ENCODE peak calls at places on chromosomes 5 and 9, in ten cellular contexts. E is uterus, S is psoas muscle, J is cardiac muscle cell, R is mammary epithelial cell, P is transverse colon, K is colonic mucosa, X is osteoblast, T is sigmoid colon, N is endodermal cell. D is an unnamed sample.

GRCh38 chr5:168114444-168115017 is 176.9 kb upstream of the WWC1 start:
- DNase-seq in E (no peak), S (no peak), J (peak; percentile 63), R (peak; percentile 37), P (peak; percentile 82), K (peak; percentile 83), X (peak; percentile 91), T (no peak), N (peak; percentile 94), D (peak; percentile 48)

GRCh38 chr5:35115920-35116319 is 68.2 kb upstream of the AGXT2 start:
- DNase-seq in E (no peak), S (no peak), J (no peak), R (no peak), P (no peak), K (no peak), X (no peak), T (no peak), N (no peak), D (no peak)

GRCh38 chr9:98097836-98098235 is 21.2 kb downstream of the TRIM14 start:
- DNase-seq in E (no peak), S (no peak), J (no peak), R (peak; percentile 63), P (peak; percentile 6), K (no peak), X (no peak), T (no peak), N (peak; percentile 26), D (no peak)

GRCh38 chr5:71475788-71476384 is 20.4 kb downstream of the BDP1 start:
- DNase-seq in E (no peak), S (no peak), J (peak; percentile 41), R (peak; percentile 30), P (no peak), K (no peak), X (peak; percentile 60), T (no peak), N (no peak), D (no peak)

GRCh38 chr5:109038209-109038840 is 290.6 kb downstream of the FER start:
- DNase-seq in E (no peak), S (no peak), J (peak; percentile 34), R (peak; percentile 34), P (no peak), K (no peak), X (no peak), T (no peak), N (no peak), D (no peak)

GRCh38 chr5:10977011-10977410 is 216.0 kb upstream of the DAP start:
- DNase-seq in E (no peak), S (no peak), J (no peak), R (no peak), P (no peak), K (no peak), X (no peak), T (no peak), N (no peak), D (no peak)

GRCh38 chr5:126422994-126423788 is at the start of gene GRAMD2B:
- DNase-seq in E (peak; percentile 87), S (peak; percentile 85), J (peak; percentile 94), R (peak; percentile 97), P (peak; percentile 86), K (peak; percentile 92), X (peak; percentile 91), T (peak; percentile 94), N (peak; percentile 94), D (peak; percentile 90)

GRCh38 chr5:156460496-156460895 is 133.5 kb downstream of the SGCD start:
- DNase-seq in E (no peak), S (no peak), J (no peak), R (no peak), P (no peak), K (no peak), X (no peak), T (no peak), N (no peak), D (no peak)

GRCh38 chr5:39138892-39139291 is 64.7 kb upstream of the RICTOR start:
- DNase-seq in E (no peak), S (no peak), J (peak; percentile 51), R (peak; percentile 85), P (no peak), K (no peak), X (no peak), T (no peak), N (no peak), D (no peak)

GRCh38 chr5:144582046-144582445 is 411.4 kb downstream of the KCTD16 start:
- DNase-seq in E (no peak), S (no peak), J (no peak), R (peak; percentile 90), P (no peak), K (no peak), X (no peak), T (no peak), N (no peak), D (no peak)

GRCh38 chr5:72224946-72225427 is 95.1 kb downstream of the MRPS27 start:
- DNase-seq in E (no peak), S (no peak), J (peak; percentile 41), R (no peak), P (no peak), K (no peak), X (peak; percentile 79), T (no peak), N (no peak), D (no peak)

GRCh38 chr5:2902742-2903297 is 151.3 kb upstream of the IRX2 start:
- DNase-seq in E (no peak), S (no peak), J (no peak), R (no peak), P (no peak), K (no peak), X (no peak), T (no peak), N (peak; percentile 27), D (peak; percentile 19)

DNA sequence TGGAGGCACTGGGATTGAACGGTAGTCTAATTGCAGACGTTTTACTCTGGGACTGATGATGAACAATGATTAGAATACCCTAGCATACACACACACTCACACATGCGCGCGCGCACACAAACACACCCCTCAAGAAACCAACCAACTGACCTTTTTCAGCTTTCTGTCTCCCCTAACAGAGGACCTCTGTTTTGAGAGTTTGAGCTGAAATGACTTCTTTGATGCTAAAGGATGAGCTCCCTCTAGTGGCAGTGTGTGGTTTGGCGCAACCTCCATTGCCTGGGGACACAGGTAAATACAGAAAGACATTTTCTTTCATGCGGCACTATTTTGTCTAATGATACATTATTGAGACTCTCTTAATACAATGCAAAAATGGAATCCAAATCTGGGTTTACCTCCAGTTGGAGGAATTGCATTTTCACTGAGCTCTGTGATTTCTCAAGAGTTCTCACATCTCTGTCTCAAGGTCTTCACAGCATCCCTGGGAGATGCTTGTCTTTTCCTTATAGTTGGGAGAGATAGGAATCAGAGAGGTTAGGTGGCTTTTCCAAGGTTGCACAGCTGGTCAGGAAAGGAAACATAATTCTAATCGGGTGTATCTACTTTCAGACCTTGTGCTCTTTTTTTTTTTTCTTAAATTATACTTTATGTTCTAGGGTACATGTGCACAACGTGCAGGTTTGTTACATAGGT is 187.5 kb downstream of the TMEM38B start:
- DNase-seq in E (peak; percentile 17), S (peak; percentile 66), J (peak; percentile 70), R (peak; percentile 51), P (peak; percentile 61), K (peak; percentile 59), X (no peak), T (no peak), N (peak; percentile 93), D (peak; percentile 60)
- H3K27ac ChIP-seq in E (no peak overlapping the region), S (no peak overlapping the region), J (no peak overlapping the region), R (no peak overlapping the region), P (no peak overlapping the region), K (no peak overlapping the region), X (no peak overlapping the region), T (no peak overlapping the region), N (no peak overlapping the region), D (no peak overlapping the region)

DNA sequence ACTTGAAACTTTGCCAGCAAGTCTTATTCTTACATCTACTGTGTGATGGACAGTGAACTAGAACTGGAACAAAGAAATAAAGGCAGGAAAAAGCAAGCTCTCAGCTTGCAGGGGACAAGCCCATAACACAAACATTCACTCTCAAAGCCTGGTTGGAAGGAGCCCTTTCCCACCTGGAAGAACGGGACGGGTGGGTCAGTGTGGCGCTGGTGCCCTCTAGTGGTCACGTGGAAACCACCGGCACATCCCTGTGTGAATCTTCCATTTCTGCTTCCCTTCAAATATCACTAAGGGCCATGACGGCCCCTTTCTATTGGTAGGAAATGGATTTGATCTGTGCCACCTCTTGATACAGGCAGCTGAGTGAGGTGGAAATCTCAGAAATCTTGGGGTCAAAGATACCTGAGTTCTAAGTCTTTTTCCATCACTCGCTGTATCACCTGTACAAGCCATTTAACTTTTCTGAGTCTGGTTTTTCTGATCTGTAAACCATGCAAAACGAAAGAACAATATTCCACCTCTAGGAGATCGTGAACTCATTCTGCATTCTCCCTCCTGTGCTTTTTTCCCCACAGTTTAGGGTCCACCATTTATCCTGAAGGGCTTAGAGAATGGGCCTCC is 211.6 kb downstream of the MSX2 start:
- DNase-seq in E (peak; percentile 36), S (peak; percentile 74), J (peak; percentile 72), R (peak; percentile 12), P (peak; percentile 35), K (peak; percentile 37), X (peak; percentile 70), T (peak; percentile 72), N (peak; percentile 93), D (peak; percentile 55)
- TF ChIP-seq CTCF in E (peak; percentile 69), S (peak; percentile 84), J (peak; percentile 95), R (peak; percentile 93), P (peak; percentile 70), K (peak; percentile 66), X (peak; percentile 91), T (peak; percentile 49), N (peak; percentile 95), D (peak; percentile 44)

DNA sequence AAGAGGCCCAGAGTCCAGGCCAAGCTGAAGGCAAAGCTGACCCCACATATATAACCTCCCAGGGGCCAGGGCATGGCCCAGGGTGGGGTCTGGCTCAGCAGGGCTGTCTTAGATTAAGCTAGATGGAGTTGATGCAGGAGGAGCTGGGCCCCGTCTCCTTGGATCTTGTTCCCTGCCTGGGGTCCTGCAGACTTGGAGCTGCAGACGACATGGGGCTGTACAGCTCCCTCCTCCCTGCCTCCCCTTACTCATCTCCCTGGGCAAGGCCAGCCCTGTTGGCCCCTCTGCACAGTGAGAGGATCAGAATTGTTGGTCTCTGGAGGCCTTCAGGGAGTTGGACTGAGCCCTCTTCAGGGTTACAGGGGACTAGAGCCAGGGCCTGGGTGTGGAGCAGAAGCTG is 134.9 kb downstream of the RGS3 start:
- DNase-seq in E (no peak), S (peak; percentile 30), J (no peak), R (no peak), P (no peak), K (no peak), X (peak; percentile 89), T (no peak), N (no peak), D (no peak)
- H3K36me3 ChIP-seq in E (no peaks in the 10 kb centered on the region), S (peaks cover 26% of the 10 kb centered on the region), J (peaks cover 24% of the 10 kb centered on the region), R (peaks cover 2% of the 10 kb centered on the region), P (no peaks in the 10 kb centered on the region), K (peaks cover 16% of the 10 kb centered on the region), X (peaks cover 27% of the 10 kb centered on the region), T (peaks cover 12% of the 10 kb centered on the region), N (peaks cover 15% of the 10 kb centered on the region), D (peaks cover 36% of the 10 kb centered on the region)

GRCh38 chr9:35758475-35759050 is 4.5 kb upstream of the MSMP start:
- DNase-seq in E (no peak), S (no peak), J (peak; percentile 80), R (no peak), P (no peak), K (no peak), X (no peak), T (no peak), N (no peak), D (no peak)
- H3K27ac ChIP-seq in E (peak overlapping the region; percentile 86), S (peak overlapping the region; percentile 94), J (peak overlapping the region; percentile 89), R (no peak overlapping the region), P (peak overlapping the region; percentile 97), K (no peak overlapping the region), X (no peak overlapping the region), T (peak overlapping the region; percentile 79), N (no peak overlapping the region), D (peak overlapping the region; percentile 6)

GRCh38 chr5:62271870-62272269 is 34.1 kb upstream of the KIF2A start:
- DNase-seq in E (no peak), S (no peak), J (no peak), R (no peak), P (no peak), K (no peak), X (peak; percentile 55), T (no peak), N (no peak), D (no peak)
- TF ChIP-seq CTCF in E (no peak), S (no peak), J (no peak), R (no peak), P (no peak), K (no peak), X (no peak), T (no peak), N (peak; percentile 32), D (no peak)

D was measured in lung.